ENCODE peak calls at places on chromosomes 11 and 22, in four cellular contexts. J is C1 segment of cervical spinal cord, G is heart left ventricle, F is DMS 273 treated with DMSO at 0.1 percent for 48 hours. K is an unnamed sample.
A peak's percentile ranks its signal among the peaks of the same experiment; 100 is the strongest.

GRCh38 chr11:47766363-47767227 is 546 bp downstream of the FNBP4 start:
- DNase-seq in J (peak; percentile 75), G (peak; percentile 69), F (no peak), K (no peak)

GRCh38 chr11:64540426-64540825 is 50.6 kb upstream of the SLC22A12 start:
- DNase-seq in F (no peak), J (no peak), G (no peak), K (no peak)

GRCh38 chr11:124402326-124402922 is 3.6 kb upstream of the OR8B3 start:
- DNase-seq in G (peak; percentile 32), F (no peak), J (no peak), K (peak; percentile 48)

GRCh38 chr11:1598816-1599215 is 722 bp upstream of the KRTAP5-2 start:
- DNase-seq in G (no peak), J (no peak), F (no peak), K (no peak)

GRCh38 chr11:75200051-75200450 is 40.5 kb upstream of the TPBGL start:
- DNase-seq in J (no peak), F (no peak), G (no peak), K (no peak)

GRCh38 chr22:33819743-33820142 is 100.5 kb downstream of the LARGE1 start:
- DNase-seq in J (no peak), G (no peak), F (no peak), K (no peak)

GRCh38 chr22:45548991-45549736 is 46.5 kb downstream of the FBLN1 start:
- DNase-seq in J (no peak), G (peak; percentile 52), F (no peak), K (no peak)

GRCh38 chr11:44564653-44565007 is 833 bp upstream of the CD82 start:
- DNase-seq in G (peak; percentile 93), F (peak; percentile 73), J (peak; percentile 90), K (peak; percentile 78)

GRCh38 chr11:114185436-114185835 is 110.8 kb upstream of the NNMT start:
- DNase-seq in J (no peak), F (no peak), G (no peak), K (no peak)

GRCh38 chr11:46719048-46719542 is at the start of gene F2:
- DNase-seq in F (no peak), J (no peak), G (no peak), K (no peak)

GRCh38 chr11:72788250-72788649 is 5.6 kb downstream of the STARD10 start:
- DNase-seq in F (no peak), G (no peak), J (no peak), K (no peak)

GRCh38 chr11:3165152-3165705 is at the start of gene OSBPL5:
- DNase-seq in F (no peak), J (peak; percentile 70), G (peak; percentile 85), K (no peak)

GRCh38 chr11:11987503-11988022 is 20.9 kb downstream of the DKK3 start:
- DNase-seq in G (no peak), F (no peak), J (no peak), K (no peak)

GRCh38 chr11:66749091-66749490 is 20.1 kb upstream of the SPTBN2 start:
- DNase-seq in G (no peak), J (no peak), F (no peak), K (peak; percentile 40)

GRCh38 chr11:94539420-94539819 is 4.3 kb upstream of the FUT4 start:
- DNase-seq in J (no peak), F (no peak), G (no peak), K (no peak)

GRCh38 chr22:27231266-27231665 is 570.3 kb downstream of the MN1 start:
- DNase-seq in G (no peak), F (no peak), J (no peak), K (no peak)

GRCh38 chr22:26542831-26543230 is 30.6 kb upstream of the TFIP11 start:
- DNase-seq in F (no peak), J (no peak), G (no peak), K (no peak)

GRCh38 chr11:60150279-60150678 is 32.6 kb downstream of the MS4A6A start:
- DNase-seq in F (no peak), J (no peak), G (no peak), K (no peak)

GRCh38 chr11:121153472-121153871 is 52.4 kb downstream of the TECTA start:
- DNase-seq in F (no peak), G (no peak), J (no peak), K (no peak)

GRCh38 chr11:81874627-81875026 is 859.0 kb downstream of the FAM181B start:
- DNase-seq in F (no peak), J (no peak), G (no peak), K (no peak)

GRCh38 chr11:131065435-131066295 is 149.4 kb upstream of the SNX19 start:
- DNase-seq in F (no peak), G (no peak), J (no peak), K (no peak)

GRCh38 chr11:11211186-11211585 is 141.9 kb downstream of the CSNK2A3 start:
- DNase-seq in G (no peak), F (no peak), J (peak; percentile 18), K (no peak)

K was measured in retinal pigment epithelial cell.